ENCODE peak calls at places on chromosomes 1 and 21, in five cellular contexts. L, A, G, K and Q are unnamed samples.

GRCh38 chr1:55039342-55040082 is at the start of gene PCSK9:
- DNase-seq in G (peak), K (no peak), A (no peak), L (peak), Q (no peak)

GRCh38 chr1:61993331-61993961 is 201.2 kb upstream of the L1TD1 start:
- DNase-seq in K (no peak), L (no peak), A (no peak), G (no peak), Q (no peak)

GRCh38 chr1:77283701-77284425 is 2.0 kb downstream of the AK5 start:
- DNase-seq in K (no peak), G (no peak), L (no peak), A (peak), Q (no peak)

GRCh38 chr1:54464031-54464476 is 57.9 kb upstream of the SSBP3 start:
- DNase-seq in A (no peak), L (no peak), G (no peak), K (no peak), Q (no peak)

GRCh38 chr1:22450421-22451021 is 1.1 kb upstream of the ZBTB40 start:
- DNase-seq in L (no peak), A (no peak), K (no peak), G (peak), Q (no peak)

GRCh38 chr1:150261367-150261766 is 3.8 kb downstream of the CA14 start:
- DNase-seq in G (no peak), L (no peak), K (no peak), A (no peak), Q (no peak)

GRCh38 chr1:53899206-53899628 is 5.2 kb downstream of the DIO1 start:
- DNase-seq in K (no peak), L (no peak), A (no peak), G (peak), Q (no peak)

GRCh38 chr21:15144026-15144425 is 79.2 kb upstream of the NRIP1 start:
- DNase-seq in K (no peak), A (no peak), L (no peak), G (no peak), Q (no peak)

GRCh38 chr1:107318932-107319331 is 178.1 kb downstream of the NTNG1 start:
- DNase-seq in G (no peak), L (no peak), A (no peak), K (no peak), Q (no peak)

GRCh38 chr1:68916227-68916853 is 419.5 kb upstream of the DEPDC1 start:
- DNase-seq in L (no peak), G (peak), A (peak), K (no peak), Q (no peak)

GRCh38 chr1:40901886-40902633 is 39.9 kb upstream of the CITED4 start:
- DNase-seq in L (no peak), G (no peak), K (peak), A (peak), Q (no peak)

GRCh38 chr1:30756545-30757195 is 904 bp downstream of the LAPTM5 start:
- DNase-seq in A (peak), L (no peak), K (peak), G (peak), Q (peak)

GRCh38 chr1:182355718-182356098 is 35.9 kb downstream of the GLUL start:
- DNase-seq in L (no peak), A (no peak), K (no peak), G (no peak), Q (no peak)

GRCh38 chr1:22500476-22500875 is 48.8 kb downstream of the ZBTB40 start:
- DNase-seq in L (no peak), G (peak), K (peak), A (peak), Q (no peak)

GRCh38 chr1:190244406-190244805 is 233.3 kb downstream of the BRINP3 start:
- DNase-seq in A (no peak), K (no peak), L (no peak), G (no peak), Q (no peak)

GRCh38 chr1:227427411-227427810 is 109.1 kb upstream of the CDC42BPA start:
- DNase-seq in L (no peak), A (no peak), K (no peak), G (no peak), Q (no peak)

GRCh38 chr1:30319765-30320580 is 403.4 kb downstream of the MATN1 start:
- DNase-seq in G (no peak), A (no peak), K (no peak), L (peak), Q (no peak)

GRCh38 chr1:23103001-23103879 is 65.4 kb downstream of the LUZP1 start:
- DNase-seq in A (peak), L (no peak), G (no peak), K (no peak), Q (no peak)

GRCh38 chr1:116856312-116856711 is 53.4 kb upstream of the PTGFRN start:
- DNase-seq in G (no peak), L (no peak), K (no peak), A (no peak), Q (no peak)

GRCh38 chr1:90705910-90706309 is 11.2 kb downstream of the BARHL2 start:
- DNase-seq in L (no peak), K (no peak), A (no peak), G (no peak), Q (no peak)

GRCh38 chr1:39895731-39896480 is 5.8 kb downstream of the MYCL start:
- DNase-seq in K (no peak), L (no peak), G (no peak), A (no peak), Q (no peak)

GRCh38 chr1:169042377-169042776 is 64.1 kb upstream of the ATP1B1 start:
- DNase-seq in G (no peak), K (no peak), L (no peak), A (no peak), Q (no peak)

GRCh38 chr1:145995964-145996432 is 381 bp downstream of the TXNIP start:
- DNase-seq in L (no peak), G (no peak), A (peak), K (no peak), Q (no peak)

GRCh38 chr1:37794372-37795339 is 1.0 kb downstream of the MANEAL start:
- DNase-seq in G (no peak), A (no peak), L (peak), K (no peak), Q (no peak)

GRCh38 chr1:116855788-116856187 is 53.9 kb upstream of the PTGFRN start:
- DNase-seq in K (no peak), G (no peak), A (no peak), L (no peak), Q (no peak)

GRCh38 chr1:53580739-53581475 is 121.7 kb downstream of the DMRTB1 start:
- DNase-seq in G (no peak), K (no peak), A (no peak), L (no peak), Q (peak)

GRCh38 chr1:17741052-17741451 is 14.1 kb upstream of the ACTL8 start:
- DNase-seq in L (no peak), A (no peak), G (no peak), K (no peak), Q (no peak)

GRCh38 chr1:109838838-109839240 is 71.8 kb upstream of the CSF1 start:
- DNase-seq in L (no peak), G (no peak), K (no peak), A (no peak), Q (no peak)

GRCh38 chr1:10046356-10047085 is 13.8 kb downstream of the UBE4B start:
- DNase-seq in G (peak), L (no peak), A (no peak), K (no peak), Q (no peak)

GRCh38 chr1:31944205-31945089 is 6.3 kb upstream of the PTP4A2 start:
- DNase-seq in K (peak), L (peak), G (peak), A (peak), Q (peak)

GRCh38 chr21:25501996-25502665 is 105.2 kb downstream of the MRPL39 start:
- DNase-seq in G (peak), L (no peak), A (no peak), K (no peak), Q (no peak)

GRCh38 chr1:11784993-11785769 is 20.6 kb downstream of the MTHFR start:
- DNase-seq in L (peak), K (peak), G (peak), A (peak), Q (peak)

GRCh38 chr1:21344750-21345443 is 54.6 kb upstream of the ECE1 start:
- DNase-seq in L (peak), K (no peak), A (no peak), G (no peak), Q (peak)

GRCh38 chr1:147241955-147242448 is 482 bp upstream of the CHD1L start:
- DNase-seq in L (no peak), G (no peak), A (no peak), K (no peak), Q (no peak)

GRCh38 chr1:163296504-163296903 is 25.2 kb upstream of the NUF2 start:
- DNase-seq in L (no peak), G (no peak), K (no peak), A (no peak), Q (no peak)

GRCh38 chr1:247358920-247359319 is 27.3 kb upstream of the ZNF496 start:
- DNase-seq in G (peak), L (no peak), A (no peak), K (no peak), Q (no peak)

DNA sequence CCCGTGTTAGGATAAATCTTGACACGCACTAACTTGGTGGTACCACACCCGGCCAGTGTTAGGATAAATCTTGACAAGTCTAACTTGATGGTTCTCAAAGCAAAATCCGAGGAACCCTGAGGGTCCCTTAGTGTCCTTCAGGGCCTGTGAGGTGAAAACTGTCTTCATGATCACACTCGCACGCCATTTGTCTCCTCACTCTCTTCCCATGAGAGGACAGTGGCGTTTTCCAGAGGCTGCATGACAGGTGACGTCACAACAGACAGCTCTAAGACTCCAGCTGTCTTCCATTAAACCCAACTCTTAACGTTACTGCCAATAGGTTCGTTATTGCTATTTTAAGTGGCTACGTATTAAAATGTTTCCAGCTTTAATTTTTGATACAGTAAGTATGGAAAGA is 13.8 kb downstream of the CFAP74 start:
- DNase-seq in K (peak), A (no peak), L (no peak), G (no peak), Q (no peak)
- H3K27ac ChIP-seq in K (peak), A (no peak), L (no peak), G (no peak), Q (no peak)

GRCh38 chr1:108560143-108560429 is 186 bp downstream of the EEIG2 start:
- DNase-seq in A (no peak), L (no peak), K (no peak), G (no peak), Q (no peak)

GRCh38 chr1:108561731-108562326 is 1.9 kb downstream of the EEIG2 start:
- DNase-seq in L (peak), A (peak), G (peak), K (peak), Q (peak)

GRCh38 chr1:108559215-108560142 is at the start of gene EEIG2:
- DNase-seq in L (peak), A (peak), K (peak), G (peak), Q (peak)

GRCh38 chr1:108561145-108561458 is 1.2 kb downstream of the EEIG2 start:
- DNase-seq in A (no peak), K (no peak), G (no peak), L (no peak), Q (no peak)

GRCh38 chr1:108560430-108561144 is 687 bp downstream of the EEIG2 start:
- DNase-seq in K (peak), L (peak), A (peak), G (peak), Q (peak)
- TF ChIP-seq POLR2A in K (no peak), L (no peak), A (no peak), G (peak), Q (no peak)

DNA sequence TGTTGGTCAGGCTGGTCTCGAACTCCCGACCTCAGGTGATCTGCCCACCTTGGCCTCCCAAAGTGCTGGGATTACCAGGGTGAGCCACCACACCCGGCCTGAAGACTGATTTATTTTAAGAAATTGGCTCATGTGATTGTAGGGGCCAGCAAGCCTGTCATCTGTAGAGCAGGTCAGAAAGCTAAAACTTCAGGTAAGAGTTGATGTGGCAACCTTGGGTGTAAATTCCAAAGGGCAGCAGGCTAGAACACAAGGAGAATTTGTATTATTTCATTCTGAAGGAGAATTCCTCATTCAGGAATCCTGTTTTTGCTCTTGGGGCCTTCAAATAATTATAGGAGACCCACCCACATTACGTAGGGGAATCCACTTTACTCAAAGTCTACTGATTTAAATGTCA is 728.7 kb downstream of the LTN1 start:
- DNase-seq in G (no peak), L (no peak), A (no peak), K (no peak), Q (no peak)
- H3K27ac ChIP-seq in G (no peak), L (no peak), A (no peak), K (no peak), Q (no peak)

GRCh38 chr1:205631010-205631726 is 643 bp downstream of the ELK4 start:
- DNase-seq in G (peak), A (peak), L (peak), K (peak), Q (peak)
- TF ChIP-seq POLR2A in G (peak), A (peak), L (peak), K (peak), Q (no peak)

GRCh38 chr21:41677671-41678015 is 89.2 kb downstream of the RIPK4 start:
- DNase-seq in A (no peak), K (no peak), G (peak), L (no peak), Q (no peak)
- H3K27ac ChIP-seq in A (no peak), K (no peak), G (peak), L (no peak), Q (no peak)

DNA sequence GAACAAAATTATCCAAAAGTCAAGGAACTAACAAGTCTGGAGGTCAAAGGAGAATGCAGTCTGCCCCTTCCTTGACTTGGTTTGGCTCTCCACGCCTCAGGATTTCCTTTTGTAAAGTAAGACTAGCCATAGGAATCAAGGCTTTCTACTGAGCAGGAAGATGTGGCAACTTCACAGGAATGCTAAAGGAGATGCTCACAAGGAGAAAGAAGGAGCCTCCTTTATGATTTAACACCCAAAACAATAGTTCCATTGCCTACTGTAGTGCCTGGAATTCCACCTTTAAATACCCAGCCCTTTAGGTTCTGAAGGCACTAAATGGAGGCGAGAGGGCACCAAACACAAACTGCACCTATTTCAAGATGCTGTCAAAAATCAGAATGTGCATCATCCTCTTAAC is 176.3 kb upstream of the NFIA start:
- DNase-seq in A (no peak), K (no peak), L (no peak), G (no peak), Q (no peak)
- TF ChIP-seq POLR2A in A (no peak), K (no peak), L (no peak), G (no peak), Q (no peak)